ENCODE peak calls at places on chromosomes 11 and 22, in five cellular contexts. One of them, this sample, is unnamed.

GRCh38 chr11:65571420-65571819 is 918 bp upstream of the FAM89B start:
- DNase-seq in GM23338: no peak
- DNase-seq in cardiac muscle cell: no peak
- DNase-seq in aorta: no peak
- DNase-seq in thoracic aorta: no peak
- DNase-seq in this sample: no peak

GRCh38 chr11:112889446-112889845 is 71.8 kb upstream of the NCAM1 start:
- DNase-seq in thoracic aorta: no peak
- DNase-seq in GM23338: no peak
- DNase-seq in cardiac muscle cell: no peak
- DNase-seq in aorta: no peak
- DNase-seq in this sample: no peak

GRCh38 chr11:33696411-33696810 is 4.2 kb downstream of the C11orf91 start:
- DNase-seq in GM23338: no peak
- DNase-seq in aorta: no peak
- DNase-seq in cardiac muscle cell: no peak
- DNase-seq in thoracic aorta: no peak
- DNase-seq in this sample: no peak

GRCh38 chr22:29071261-29072045 is 1.4 kb upstream of the KREMEN1 start:
- DNase-seq in thoracic aorta: no peak
- DNase-seq in GM23338: peak; percentile 91
- DNase-seq in aorta: peak; percentile 56
- DNase-seq in cardiac muscle cell: peak; percentile 78
- DNase-seq in this sample: no peak

GRCh38 chr11:14411818-14412217 is 52.8 kb upstream of the RRAS2 start:
- DNase-seq in aorta: peak; percentile 66
- DNase-seq in cardiac muscle cell: no peak
- DNase-seq in thoracic aorta: no peak
- DNase-seq in GM23338: no peak
- DNase-seq in this sample: no peak

GRCh38 chr11:117928818-117929567 is at the start of gene TMPRSS13:
- DNase-seq in aorta: no peak
- DNase-seq in thoracic aorta: no peak
- DNase-seq in GM23338: peak; percentile 55
- DNase-seq in cardiac muscle cell: no peak
- DNase-seq in this sample: no peak

GRCh38 chr11:65945430-65945911 is at the start of gene TSGA10IP:
- DNase-seq in aorta: no peak
- DNase-seq in thoracic aorta: no peak
- DNase-seq in GM23338: peak; percentile 92
- DNase-seq in cardiac muscle cell: no peak
- DNase-seq in this sample: no peak

GRCh38 chr11:131609921-131610320 is 239.5 kb downstream of the NTM start:
- DNase-seq in thoracic aorta: no peak
- DNase-seq in aorta: no peak
- DNase-seq in cardiac muscle cell: no peak
- DNase-seq in GM23338: no peak
- DNase-seq in this sample: no peak

GRCh38 chr11:21771097-21771496 is 421.8 kb upstream of the ANO5 start:
- DNase-seq in thoracic aorta: no peak
- DNase-seq in aorta: no peak
- DNase-seq in cardiac muscle cell: no peak
- DNase-seq in GM23338: no peak
- DNase-seq in this sample: no peak

GRCh38 chr11:65121447-65121864 is 478 bp downstream of the FAU start:
- DNase-seq in cardiac muscle cell: no peak
- DNase-seq in aorta: no peak
- DNase-seq in thoracic aorta: no peak
- DNase-seq in GM23338: peak; percentile 35
- DNase-seq in this sample: no peak

GRCh38 chr11:115464269-115464668 is 39.9 kb downstream of the CADM1 start:
- DNase-seq in GM23338: no peak
- DNase-seq in aorta: no peak
- DNase-seq in cardiac muscle cell: no peak
- DNase-seq in thoracic aorta: no peak
- DNase-seq in this sample: no peak

GRCh38 chr11:47272706-47273105 is 2.8 kb downstream of the MADD start:
- DNase-seq in GM23338: peak; percentile 17
- DNase-seq in thoracic aorta: no peak
- DNase-seq in cardiac muscle cell: peak; percentile 66
- DNase-seq in aorta: no peak
- DNase-seq in this sample: no peak

GRCh38 chr22:17637490-17638181 is 921 bp upstream of the BCL2L13 start:
- DNase-seq in aorta: no peak
- DNase-seq in thoracic aorta: no peak
- DNase-seq in GM23338: peak; percentile 2
- DNase-seq in cardiac muscle cell: no peak
- DNase-seq in this sample: no peak

GRCh38 chr11:12281571-12282478 is 95.5 kb upstream of the PARVA start:
- DNase-seq in cardiac muscle cell: peak; percentile 84
- DNase-seq in thoracic aorta: peak; percentile 68
- DNase-seq in aorta: peak; percentile 86
- DNase-seq in GM23338: peak; percentile 91
- DNase-seq in this sample: peak; percentile 46

GRCh38 chr22:27239520-27239919 is 562.0 kb downstream of the MN1 start:
- DNase-seq in thoracic aorta: no peak
- DNase-seq in aorta: no peak
- DNase-seq in cardiac muscle cell: no peak
- DNase-seq in GM23338: no peak
- DNase-seq in this sample: no peak

GRCh38 chr11:76426660-76427059 is 18.2 kb upstream of the EMSY start:
- DNase-seq in aorta: no peak
- DNase-seq in thoracic aorta: no peak
- DNase-seq in cardiac muscle cell: no peak
- DNase-seq in GM23338: no peak
- DNase-seq in this sample: no peak
- H3K27me3 ChIP-seq in aorta: no peaks in the 10 kb centered on the region
- H3K27me3 ChIP-seq in thoracic aorta: no peaks in the 10 kb centered on the region
- H3K27me3 ChIP-seq in cardiac muscle cell: no peaks in the 10 kb centered on the region
- H3K27me3 ChIP-seq in GM23338: no peaks in the 10 kb centered on the region
- H3K27me3 ChIP-seq in this sample: no peaks in the 10 kb centered on the region

DNA sequence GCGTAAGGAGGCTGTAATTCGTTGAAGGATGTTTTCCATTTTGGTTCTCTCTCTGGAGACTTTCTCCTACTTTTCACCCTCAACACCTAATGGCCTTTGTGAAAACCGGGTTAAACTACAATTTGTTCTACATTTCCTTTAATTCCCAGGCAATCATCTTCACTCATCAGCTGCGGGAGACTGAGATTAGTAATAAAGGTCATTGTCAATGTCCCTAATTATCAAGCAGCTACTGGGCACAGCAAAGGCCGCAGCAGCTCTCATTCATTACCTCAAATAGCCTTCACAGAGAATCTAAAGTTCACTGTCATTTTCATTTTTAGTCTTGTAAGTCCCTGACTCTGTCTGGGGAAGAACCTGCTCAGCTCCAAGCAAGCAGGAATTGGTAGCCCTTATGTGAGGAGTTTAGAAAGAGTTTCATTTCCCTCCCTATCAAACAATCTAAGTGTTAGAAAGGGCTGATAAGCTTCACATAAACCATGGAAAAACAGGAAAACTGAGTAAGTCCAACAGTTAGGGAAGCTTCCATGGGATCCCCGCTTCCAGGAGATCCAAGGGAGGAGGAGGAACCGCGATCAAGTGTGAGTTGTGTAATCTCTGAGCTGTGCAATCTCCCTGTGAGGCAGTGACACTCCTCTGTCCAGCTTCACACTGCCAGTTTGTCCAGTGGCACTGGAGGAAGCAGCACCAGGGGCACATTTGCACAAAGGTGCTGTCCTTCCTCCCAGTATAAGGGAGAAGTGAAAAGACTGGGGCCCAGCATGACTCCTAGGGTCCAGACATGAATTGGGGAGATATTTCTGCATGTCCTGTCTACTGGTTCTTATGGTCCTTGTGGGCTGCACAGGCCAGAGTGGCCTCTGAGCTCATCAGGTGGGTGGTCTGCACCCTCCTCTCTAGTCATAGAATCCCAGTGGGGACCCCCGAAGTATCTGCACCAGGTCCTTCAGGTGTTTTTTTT is 4.5 kb downstream of the PRAME start:
- DNase-seq in GM23338: no peak
- DNase-seq in cardiac muscle cell: no peak
- DNase-seq in thoracic aorta: no peak
- DNase-seq in aorta: no peak
- DNase-seq in this sample: no peak
- H3K27me3 ChIP-seq in GM23338: peaks cover 81% of the 10 kb centered on the region
- H3K27me3 ChIP-seq in cardiac muscle cell: no peaks in the 10 kb centered on the region
- H3K27me3 ChIP-seq in thoracic aorta: no peaks in the 10 kb centered on the region
- H3K27me3 ChIP-seq in aorta: no peaks in the 10 kb centered on the region
- H3K27me3 ChIP-seq in this sample: no peaks in the 10 kb centered on the region

DNA sequence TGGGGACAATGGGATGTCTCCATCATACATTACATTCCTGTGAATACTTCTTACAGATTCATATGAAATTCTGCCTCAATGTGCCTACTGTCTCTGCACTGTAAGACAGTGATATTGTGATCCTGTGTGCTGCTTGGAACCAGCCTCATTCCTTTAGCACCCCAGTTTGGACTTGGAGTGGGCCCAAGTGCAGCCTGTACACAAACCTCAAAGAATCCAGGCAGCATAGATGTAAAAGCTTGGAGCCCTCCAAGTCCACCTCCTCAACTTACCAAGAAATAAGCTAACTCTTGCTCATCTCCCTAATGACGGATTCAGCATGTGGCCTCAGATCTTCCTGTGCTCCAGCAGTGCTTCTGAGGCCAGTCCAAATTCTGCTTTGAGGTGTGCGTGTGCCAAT is 24.4 kb downstream of the GRAP2 start:
- DNase-seq in thoracic aorta: no peak
- DNase-seq in aorta: no peak
- DNase-seq in cardiac muscle cell: no peak
- DNase-seq in GM23338: no peak
- DNase-seq in this sample: no peak
- H3K27me3 ChIP-seq in thoracic aorta: no peaks in the 10 kb centered on the region
- H3K27me3 ChIP-seq in aorta: no peaks in the 10 kb centered on the region
- H3K27me3 ChIP-seq in cardiac muscle cell: no peaks in the 10 kb centered on the region
- H3K27me3 ChIP-seq in GM23338: no peaks in the 10 kb centered on the region
- H3K27me3 ChIP-seq in this sample: no peaks in the 10 kb centered on the region

GRCh38 chr11:126191379-126192073 is 19.9 kb downstream of the RPUSD4 start:
- DNase-seq in thoracic aorta: no peak
- DNase-seq in cardiac muscle cell: no peak
- DNase-seq in GM23338: no peak
- DNase-seq in aorta: no peak
- DNase-seq in this sample: no peak
- H3K27me3 ChIP-seq in thoracic aorta: no peaks in the 10 kb centered on the region
- H3K27me3 ChIP-seq in cardiac muscle cell: no peaks in the 10 kb centered on the region
- H3K27me3 ChIP-seq in GM23338: no peaks in the 10 kb centered on the region
- H3K27me3 ChIP-seq in aorta: no peaks in the 10 kb centered on the region
- H3K27me3 ChIP-seq in this sample: no peaks in the 10 kb centered on the region